ENCODE peak calls at places on chromosomes 12 and 14, in seven cellular contexts. L, T, G, M, H, K and N are unnamed samples.

GRCh38 chr14:31194095-31194494 is 13.5 kb downstream of the HECTD1 start:
- DNase-seq in L (no peak), T (no peak), G (no peak), M (no peak), H (no peak), K (no peak), N (no peak)

GRCh38 chr12:101642115-101643067 is 47.6 kb downstream of the MYBPC1 start:
- DNase-seq in L (no peak), T (peak), G (no peak), M (no peak), H (peak), K (no peak), N (peak)

GRCh38 chr14:79144891-79145290 is 974.7 kb downstream of the NRXN3 start:
- DNase-seq in L (no peak), T (no peak), G (no peak), M (no peak), H (no peak), K (no peak), N (no peak)

GRCh38 chr12:109706747-109707469 is 6.7 kb upstream of the FAM222A start:
- DNase-seq in L (no peak), T (no peak), G (peak), M (no peak), H (peak), K (peak), N (no peak)

GRCh38 chr14:59507063-59507751 is 22.9 kb downstream of the JKAMP start:
- DNase-seq in L (peak), T (no peak), G (peak), M (no peak), H (peak), K (peak), N (peak)

GRCh38 chr12:89156324-89156723 is 196.0 kb downstream of the DUSP6 start:
- DNase-seq in L (no peak), T (no peak), G (no peak), M (no peak), H (no peak), K (no peak), N (no peak)

GRCh38 chr14:74459289-74459946 is 33.4 kb upstream of the SYNDIG1L start:
- DNase-seq in L (peak), T (no peak), G (no peak), M (no peak), H (no peak), K (peak), N (peak)

GRCh38 chr14:53779301-53779700 is 177.3 kb downstream of the BMP4 start:
- DNase-seq in L (no peak), T (no peak), G (no peak), M (no peak), H (no peak), K (no peak), N (no peak)

GRCh38 chr14:36241183-36241582 is 64.7 kb upstream of the PTCSC3 start:
- DNase-seq in L (no peak), T (no peak), G (peak), M (no peak), H (no peak), K (no peak), N (no peak)

GRCh38 chr12:74732801-74733200 is 195.2 kb downstream of the ATXN7L3B start:
- DNase-seq in L (no peak), T (no peak), G (no peak), M (no peak), H (no peak), K (no peak), N (no peak)

GRCh38 chr12:24921251-24922038 is 27.5 kb downstream of the BCAT1 start:
- DNase-seq in L (no peak), T (no peak), G (no peak), M (no peak), H (no peak), K (no peak), N (no peak)

GRCh38 chr14:35366048-35366428 is 38.5 kb downstream of the NFKBIA start:
- DNase-seq in L (no peak), T (peak), G (no peak), M (no peak), H (no peak), K (no peak), N (peak)

GRCh38 chr12:30450872-30451271 is 244.8 kb downstream of the IPO8 start:
- DNase-seq in L (no peak), T (no peak), G (no peak), M (no peak), H (no peak), K (no peak), N (no peak)

GRCh38 chr12:3732901-3733300 is 20.0 kb downstream of the CRACR2A start:
- DNase-seq in L (no peak), T (no peak), G (no peak), M (no peak), H (peak), K (no peak), N (peak)

GRCh38 chr14:74737753-74738325 is 24.9 kb downstream of the FCF1 start:
- DNase-seq in L (no peak), T (no peak), G (no peak), M (no peak), H (no peak), K (no peak), N (no peak)

GRCh38 chr14:68182492-68182891 is 362.9 kb downstream of the RAD51B start:
- DNase-seq in L (peak), T (no peak), G (no peak), M (no peak), H (no peak), K (no peak), N (no peak)

GRCh38 chr12:38886064-38886463 is 19.3 kb downstream of the CPNE8 start:
- DNase-seq in L (no peak), T (no peak), G (no peak), M (no peak), H (peak), K (no peak), N (peak)

GRCh38 chr14:94062344-94062904 is 18.6 kb downstream of the DDX24 start:
- DNase-seq in L (no peak), T (no peak), G (no peak), M (no peak), H (no peak), K (no peak), N (no peak)

GRCh38 chr12:117907108-117907689 is 61.6 kb downstream of the KSR2 start:
- DNase-seq in L (no peak), T (no peak), G (no peak), M (no peak), H (no peak), K (no peak), N (no peak)

GRCh38 chr14:50601405-50601804 is 41.5 kb downstream of the ATL1 start:
- DNase-seq in L (no peak), T (no peak), G (no peak), M (no peak), H (no peak), K (no peak), N (no peak)

GRCh38 chr12:111775205-111776193 is 8.8 kb downstream of the ALDH2 start:
- DNase-seq in L (peak), T (peak), G (peak), M (peak), H (peak), K (no peak), N (peak)

GRCh38 chr14:22099942-22100763 is 426.5 kb upstream of the OR4E1 start:
- DNase-seq in L (peak), T (peak), G (peak), M (no peak), H (peak), K (no peak), N (peak)

GRCh38 chr14:37172024-37172869 is at the start of gene SLC25A21:
- DNase-seq in L (no peak), T (peak), G (peak), M (no peak), H (peak), K (peak), N (peak)

GRCh38 chr12:71556471-71556870 is 107.2 kb downstream of the ZFC3H1 start:
- DNase-seq in L (no peak), T (no peak), G (no peak), M (no peak), H (no peak), K (no peak), N (no peak)

GRCh38 chr14:38255408-38255672 is 553 bp downstream of the CLEC14A start:
- DNase-seq in L (no peak), T (peak), G (no peak), M (no peak), H (no peak), K (no peak), N (no peak)

GRCh38 chr12:24920141-24920540 is 28.8 kb downstream of the BCAT1 start:
- DNase-seq in L (no peak), T (no peak), G (no peak), M (no peak), H (no peak), K (no peak), N (no peak)

GRCh38 chr12:121278450-121279375 is 17.8 kb downstream of the CAMKK2 start:
- DNase-seq in L (no peak), T (peak), G (no peak), M (no peak), H (peak), K (no peak), N (no peak)

GRCh38 chr12:65430571-65431306 is 152.3 kb downstream of the MSRB3 start:
- DNase-seq in L (no peak), T (no peak), G (no peak), M (no peak), H (no peak), K (no peak), N (no peak)

GRCh38 chr12:45658066-45658465 is 71.4 kb upstream of the ARID2 start:
- DNase-seq in L (no peak), T (no peak), G (no peak), M (no peak), H (no peak), K (no peak), N (no peak)

GRCh38 chr12:95096852-95097251 is 23.4 kb upstream of the NR2C1 start:
- DNase-seq in L (no peak), T (no peak), G (peak), M (no peak), H (peak), K (peak), N (no peak)

GRCh38 chr12:88839486-88839885 is 259.2 kb upstream of the KITLG start:
- DNase-seq in L (no peak), T (no peak), G (no peak), M (no peak), H (no peak), K (no peak), N (no peak)

GRCh38 chr12:67519824-67520433 is 128.6 kb upstream of the DYRK2 start:
- DNase-seq in L (no peak), T (no peak), G (peak), M (no peak), H (no peak), K (no peak), N (no peak)

GRCh38 chr14:100451264-100451663 is 128.1 kb downstream of the SLC25A47 start:
- DNase-seq in L (no peak), T (no peak), G (no peak), M (no peak), H (no peak), K (no peak), N (no peak)

GRCh38 chr12:124921200-124922008 is 7.0 kb upstream of the UBC start:
- DNase-seq in L (peak), T (no peak), G (no peak), M (peak), H (no peak), K (no peak), N (peak)

GRCh38 chr12:121812921-121813896 is 9.4 kb downstream of the SETD1B start:
- DNase-seq in L (no peak), T (peak), G (no peak), M (no peak), H (no peak), K (no peak), N (peak)